ENCODE peak calls at places on chromosomes 3 and 15, in five cellular contexts. D is Calu3, B is H9, G is K562, K is PC-3. C is an unnamed sample.

GRCh38 chr3:53803124-53803815 is 42.9 kb downstream of the CHDH start:
- DNase-seq in D (no peak), B (no peak), G (no peak), K (no peak), C (no peak)

GRCh38 chr3:12155833-12156232 is 2.9 kb downstream of the TIMP4 start:
- DNase-seq in D (peak), B (no peak), G (peak), K (peak), C (no peak)

GRCh38 chr3:124584552-124585391 is 145.5 kb upstream of the UMPS start:
- DNase-seq in D (peak), B (peak), G (peak), K (peak), C (peak)

GRCh38 chr3:129592362-129593150 is 13.9 kb downstream of the PLXND1 start:
- DNase-seq in D (no peak), B (peak), G (no peak), K (no peak), C (peak)

GRCh38 chr15:90062023-90062728 is 40.1 kb downstream of the IDH2 start:
- DNase-seq in D (peak), B (peak), G (peak), K (peak), C (peak)

GRCh38 chr15:40125950-40126349 is 17.3 kb upstream of the BMF start:
- DNase-seq in D (no peak), B (no peak), G (no peak), K (no peak), C (no peak)

GRCh38 chr3:52555056-52555455 is 18.7 kb downstream of the UQCC5 start:
- DNase-seq in D (no peak), B (no peak), G (no peak), K (no peak), C (no peak)

GRCh38 chr15:100694381-100695012 is 92.1 kb downstream of the ASB7 start:
- DNase-seq in D (no peak), B (no peak), G (no peak), K (no peak), C (no peak)

GRCh38 chr3:63076357-63076756 is 201.1 kb upstream of the CADPS start:
- DNase-seq in D (no peak), B (no peak), G (no peak), K (no peak), C (no peak)

GRCh38 chr3:153972862-153973261 is 148.3 kb upstream of the ARHGEF26 start:
- DNase-seq in D (no peak), B (no peak), G (no peak), K (no peak), C (no peak)

GRCh38 chr15:82124331-82125263 is 78.8 kb upstream of the MEX3B start:
- DNase-seq in D (no peak), B (no peak), G (no peak), K (no peak), C (no peak)

GRCh38 chr15:73946046-73946678 is 19.9 kb downstream of the LOXL1 start:
- DNase-seq in D (no peak), B (no peak), G (no peak), K (no peak), C (no peak)

GRCh38 chr15:68781766-68782588 is 38.7 kb downstream of the ANP32A start:
- DNase-seq in D (no peak), B (peak), G (no peak), K (no peak), C (peak)

GRCh38 chr3:107065094-107065861 is 312.0 kb upstream of the CCDC54 start:
- DNase-seq in D (no peak), B (no peak), G (no peak), K (peak), C (peak)

GRCh38 chr3:13544293-13544831 is 4.6 kb upstream of the FBLN2 start:
- DNase-seq in D (no peak), B (peak), G (no peak), K (no peak), C (no peak)

GRCh38 chr3:186589856-186590579 is 19.5 kb downstream of the DNAJB11 start:
- DNase-seq in D (peak), B (no peak), G (no peak), K (peak), C (no peak)

GRCh38 chr3:156892701-156893100 is 66.5 kb downstream of the LEKR1 start:
- DNase-seq in D (no peak), B (no peak), G (no peak), K (peak), C (no peak)

GRCh38 chr15:69290346-69291164 is 8.2 kb upstream of the PAQR5 start:
- DNase-seq in D (no peak), B (no peak), G (no peak), K (no peak), C (no peak)

GRCh38 chr3:187878776-187879524 is 133.7 kb upstream of the BCL6 start:
- DNase-seq in D (no peak), B (no peak), G (no peak), K (peak), C (no peak)

GRCh38 chr3:111729087-111729846 is 129.8 kb upstream of the PHLDB2 start:
- DNase-seq in D (no peak), B (no peak), G (no peak), K (peak), C (no peak)

GRCh38 chr15:38886315-38887163 is 321.9 kb upstream of the RASGRP1 start:
- DNase-seq in D (no peak), B (no peak), G (no peak), K (peak), C (no peak)

GRCh38 chr3:29291262-29291981 is 10.6 kb downstream of the RBMS3 start:
- DNase-seq in D (no peak), B (no peak), G (no peak), K (no peak), C (no peak)

GRCh38 chr15:38842991-38843610 is 278.5 kb upstream of the RASGRP1 start:
- DNase-seq in D (no peak), B (no peak), G (no peak), K (no peak), C (no peak)

GRCh38 chr15:51814616-51815015 is 14.8 kb upstream of the TMOD3 start:
- DNase-seq in D (no peak), B (no peak), G (no peak), K (no peak), C (no peak)

GRCh38 chr15:74406992-74407705 is 26.6 kb downstream of the SEMA7A start:
- DNase-seq in D (no peak), B (no peak), G (no peak), K (peak), C (no peak)

GRCh38 chr3:11555823-11556222 is 87.9 kb downstream of the VGLL4 start:
- DNase-seq in D (no peak), B (no peak), G (no peak), K (no peak), C (no peak)

GRCh38 chr3:45890405-45890804 is 4.1 kb downstream of the CCR9 start:
- DNase-seq in D (peak), B (no peak), G (no peak), K (peak), C (no peak)

GRCh38 chr3:72310028-72310987 is 525.4 kb upstream of the PROK2 start:
- DNase-seq in D (no peak), B (no peak), G (no peak), K (peak), C (peak)

GRCh38 chr3:128917291-128917690 is 37.9 kb downstream of the ACAD9 start:
- DNase-seq in D (no peak), B (no peak), G (no peak), K (no peak), C (no peak)

GRCh38 chr3:179652467-179653105 is at the start of gene USP13:
- DNase-seq in D (peak), B (peak), G (peak), K (peak), C (peak)

GRCh38 chr3:179658584-179658983 is 5.7 kb downstream of the USP13 start:
- DNase-seq in D (no peak), B (no peak), G (no peak), K (no peak), C (no peak)

GRCh38 chr3:179653106-179653776 is 401 bp downstream of the USP13 start:
- DNase-seq in D (peak), B (peak), G (peak), K (peak), C (peak)

GRCh38 chr3:179653777-179654117 is 907 bp downstream of the USP13 start:
- DNase-seq in D (no peak), B (no peak), G (no peak), K (no peak), C (peak)

GRCh38 chr3:179655236-179655635 is 2.4 kb downstream of the USP13 start:
- DNase-seq in D (no peak), B (no peak), G (no peak), K (no peak), C (no peak)
- TF ChIP-seq CTCF in D (no peak), B (no peak), G (no peak), K (no peak), C (no peak)

DNA sequence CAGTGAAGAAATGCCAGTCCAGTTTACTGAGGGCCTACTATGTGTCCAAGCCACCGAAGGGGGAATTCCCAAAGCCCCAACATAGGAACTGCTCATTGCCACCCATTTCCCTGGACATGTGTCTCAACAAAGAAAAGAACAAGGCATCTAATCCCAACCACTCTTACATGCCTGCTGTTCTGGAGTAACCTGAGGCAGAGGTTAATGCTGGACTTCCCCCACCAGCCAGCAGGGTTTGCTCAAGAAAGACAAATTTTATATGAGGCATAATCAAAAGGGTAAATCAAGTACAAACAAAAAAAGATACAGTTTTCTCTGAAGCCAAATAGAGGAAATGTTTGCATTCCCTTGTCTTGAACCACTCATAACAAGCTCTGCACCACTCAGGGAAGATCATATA is 4.1 kb downstream of the ADCY5 start:
- DNase-seq in D (no peak), B (no peak), G (no peak), K (no peak), C (no peak)
- TF ChIP-seq CTCF in D (no peak), B (no peak), G (no peak), K (no peak), C (no peak)

DNA sequence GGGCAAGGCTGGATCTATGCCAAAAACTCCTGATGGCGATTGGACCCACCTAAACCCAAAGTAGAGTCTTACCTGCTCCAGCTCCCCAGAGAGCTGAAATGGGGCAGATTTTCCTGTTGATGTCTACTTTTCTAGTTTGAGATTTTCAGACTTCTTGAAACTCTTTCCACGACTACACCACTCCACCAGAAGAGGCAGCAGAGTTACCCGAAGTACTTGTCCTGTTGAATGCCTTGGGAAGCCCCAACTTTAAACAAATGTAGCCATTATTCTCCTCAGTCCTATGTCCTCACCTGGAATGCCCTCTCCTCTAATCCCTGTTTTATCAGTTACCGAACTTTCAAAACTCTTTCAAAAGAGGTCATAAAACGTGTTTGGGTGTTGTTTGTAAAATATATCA is 843.8 kb downstream of the VGLL3 start:
- DNase-seq in D (no peak), B (peak), G (no peak), K (peak), C (no peak)
- TF ChIP-seq CTCF in D (no peak), B (peak), G (no peak), K (peak), C (no peak)

DNA sequence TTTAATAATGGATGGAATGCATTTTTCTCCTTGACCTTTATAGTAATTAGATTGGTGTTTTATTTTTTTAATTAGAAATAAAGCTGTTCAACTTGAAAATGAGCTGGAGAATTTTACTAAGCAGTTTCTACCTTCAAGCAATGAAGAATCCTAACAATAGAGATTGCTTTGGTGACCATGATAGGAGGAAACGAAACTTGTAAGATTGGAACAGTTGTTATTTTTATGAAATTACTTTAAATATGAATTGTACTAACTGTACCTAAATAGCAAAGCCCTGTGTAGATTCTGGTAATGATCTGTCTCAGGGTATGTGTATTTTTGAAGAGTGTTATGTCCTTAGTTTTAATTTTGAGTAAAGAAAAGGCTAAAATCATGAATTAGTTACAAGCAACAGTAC is 44.4 kb downstream of the MFN1 start:
- DNase-seq in D (no peak), B (no peak), G (no peak), K (no peak), C (no peak)
- TF ChIP-seq CTCF in D (no peak), B (no peak), G (no peak), K (no peak), C (no peak)

DNA sequence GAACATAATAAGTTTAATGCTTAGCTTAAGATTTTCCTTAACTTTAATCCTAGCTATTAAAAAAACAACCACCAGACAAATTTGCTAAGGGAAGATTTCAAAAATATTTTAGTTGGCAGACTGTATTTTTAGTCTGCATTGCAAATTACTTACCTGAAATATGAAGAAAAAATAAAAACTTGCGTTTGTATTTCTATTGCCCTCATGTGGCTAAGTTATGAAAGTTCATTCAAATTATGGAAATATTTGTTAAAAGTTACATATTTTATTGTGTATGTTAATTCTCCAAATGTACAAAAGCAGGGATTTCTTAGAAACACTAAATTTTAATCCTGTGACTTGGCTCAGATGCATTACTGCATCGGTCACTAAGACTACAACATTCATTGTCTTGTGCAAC is 15.0 kb downstream of the GTF2A2 start:
- DNase-seq in D (no peak), B (no peak), G (no peak), K (no peak), C (no peak)
- TF ChIP-seq CTCF in D (no peak), B (no peak), G (no peak), K (peak), C (peak)

GRCh38 chr3:102745881-102746280 is 311.1 kb downstream of the ZPLD1 start:
- DNase-seq in D (no peak), B (no peak), G (no peak), K (peak), C (no peak)
- TF ChIP-seq CTCF in D (no peak), B (peak), G (no peak), K (peak), C (no peak)

DNA sequence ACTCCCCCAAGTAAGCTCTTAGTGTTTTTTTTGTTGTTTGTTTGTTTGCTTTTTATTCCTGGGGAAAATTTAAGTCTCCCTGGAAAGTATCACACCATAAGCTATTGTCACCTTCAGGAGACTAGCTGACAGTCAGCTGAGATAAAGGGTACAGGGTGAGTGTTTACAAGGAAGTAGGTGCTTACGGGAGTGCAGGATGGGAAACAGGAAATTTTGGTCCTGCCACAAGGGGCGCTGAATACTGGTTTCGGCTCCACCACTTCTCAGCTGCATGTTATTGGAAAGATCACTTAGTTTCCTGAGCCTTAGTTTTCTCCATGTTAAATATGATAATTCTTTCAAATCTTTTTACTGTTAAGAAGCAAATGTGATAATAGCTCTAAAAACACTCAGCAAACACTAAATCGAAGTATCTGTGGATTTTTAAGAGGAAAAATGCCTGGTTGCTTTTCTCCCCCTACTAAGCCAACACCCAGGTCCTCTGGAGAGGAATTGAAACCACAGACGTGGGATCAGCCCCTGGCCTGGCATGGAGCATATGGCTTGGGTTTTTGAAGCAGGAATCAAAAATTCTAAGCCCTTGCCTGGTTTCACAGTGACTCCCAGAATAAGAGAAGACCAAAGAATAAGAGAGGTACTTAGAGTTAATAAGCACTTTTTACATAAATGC is 90.7 kb downstream of the SCN11A start:
- DNase-seq in D (peak), B (peak), G (peak), K (peak), C (peak)
- TF ChIP-seq CTCF in D (peak), B (peak), G (peak), K (peak), C (peak)

C was measured in endothelial cell.